ENCODE peak calls at places on chromosomes 11 and 22, in five cellular contexts. One of them, this sample, is unnamed.

GRCh38 chr22:46731246-46732040 is 6.6 kb downstream of the CERK start:
- DNase-seq in H1: no peak
- DNase-seq in GM12878: no peak
- DNase-seq in HEK293T: no peak
- DNase-seq in HepG2: peak
- DNase-seq in this sample: no peak

GRCh38 chr11:86795962-86796361 is 4.4 kb upstream of the PRSS23 start:
- DNase-seq in HEK293T: no peak
- DNase-seq in HepG2: no peak
- DNase-seq in GM12878: no peak
- DNase-seq in H1: no peak
- DNase-seq in this sample: no peak

GRCh38 chr11:35136311-35136710 is 2.7 kb upstream of the CD44 start:
- DNase-seq in GM12878: no peak
- DNase-seq in HepG2: no peak
- DNase-seq in H1: no peak
- DNase-seq in HEK293T: no peak
- DNase-seq in this sample: no peak

GRCh38 chr11:1655168-1656060 is 25.8 kb downstream of the KRTAP5-5 start:
- DNase-seq in GM12878: no peak
- DNase-seq in HepG2: no peak
- DNase-seq in HEK293T: no peak
- DNase-seq in H1: no peak
- DNase-seq in this sample: no peak

GRCh38 chr11:128291835-128292234 is 295.5 kb downstream of the ETS1 start:
- DNase-seq in HEK293T: no peak
- DNase-seq in H1: no peak
- DNase-seq in GM12878: no peak
- DNase-seq in HepG2: no peak
- DNase-seq in this sample: no peak

GRCh38 chr11:27248430-27249207 is 114.4 kb downstream of the CCDC34 start:
- DNase-seq in HepG2: peak
- DNase-seq in H1: no peak
- DNase-seq in GM12878: no peak
- DNase-seq in HEK293T: no peak
- DNase-seq in this sample: no peak

GRCh38 chr11:65501005-65501529 is 2.2 kb downstream of the MALAT1 start:
- DNase-seq in H1: no peak
- DNase-seq in GM12878: no peak
- DNase-seq in HepG2: no peak
- DNase-seq in HEK293T: no peak
- DNase-seq in this sample: no peak

GRCh38 chr11:44853674-44854073 is 97.0 kb downstream of the TP53I11 start:
- DNase-seq in H1: no peak
- DNase-seq in HepG2: no peak
- DNase-seq in HEK293T: no peak
- DNase-seq in GM12878: no peak
- DNase-seq in this sample: no peak

GRCh38 chr11:65380460-65381126 is 1.9 kb downstream of the SLC25A45 start:
- DNase-seq in H1: no peak
- DNase-seq in HepG2: no peak
- DNase-seq in GM12878: no peak
- DNase-seq in HEK293T: no peak
- DNase-seq in this sample: no peak

GRCh38 chr22:49959782-49960158 is 802 bp upstream of the PIM3 start:
- DNase-seq in HepG2: peak
- DNase-seq in GM12878: no peak
- DNase-seq in H1: no peak
- DNase-seq in HEK293T: no peak
- DNase-seq in this sample: no peak

GRCh38 chr11:2741377-2742131 is 41.8 kb upstream of the KCNQ1OT1 start:
- DNase-seq in HEK293T: no peak
- DNase-seq in GM12878: no peak
- DNase-seq in H1: no peak
- DNase-seq in HepG2: no peak
- DNase-seq in this sample: no peak

GRCh38 chr22:46502776-46503175 is 34.6 kb downstream of the CELSR1 start:
- DNase-seq in GM12878: no peak
- DNase-seq in HepG2: no peak
- DNase-seq in HEK293T: no peak
- DNase-seq in H1: no peak
- DNase-seq in this sample: no peak

GRCh38 chr11:74710291-74710938 is 20.8 kb downstream of the CHRDL2 start:
- DNase-seq in HEK293T: no peak
- DNase-seq in H1: no peak
- DNase-seq in HepG2: no peak
- DNase-seq in GM12878: no peak
- DNase-seq in this sample: no peak

GRCh38 chr22:30675436-30675835 is 7.8 kb upstream of the DUSP18 start:
- DNase-seq in GM12878: no peak
- DNase-seq in HEK293T: no peak
- DNase-seq in HepG2: no peak
- DNase-seq in H1: no peak
- DNase-seq in this sample: no peak

GRCh38 chr11:95296165-95296564 is 65.2 kb upstream of the SESN3 start:
- DNase-seq in HEK293T: no peak
- DNase-seq in H1: no peak
- DNase-seq in HepG2: no peak
- DNase-seq in GM12878: no peak
- DNase-seq in this sample: no peak

GRCh38 chr22:38471237-38471636 is 3.3 kb downstream of the KDELR3 start:
- DNase-seq in H1: no peak
- DNase-seq in HEK293T: no peak
- DNase-seq in HepG2: no peak
- DNase-seq in GM12878: no peak
- DNase-seq in this sample: no peak

GRCh38 chr11:64971421-64972233 is at the start of gene MAJIN:
- DNase-seq in H1: peak
- DNase-seq in HepG2: no peak
- DNase-seq in HEK293T: peak
- DNase-seq in GM12878: peak
- DNase-seq in this sample: no peak

GRCh38 chr11:67278939-67279588 is 10.0 kb upstream of the ANKRD13D start:
- DNase-seq in H1: no peak
- DNase-seq in HEK293T: no peak
- DNase-seq in HepG2: no peak
- DNase-seq in GM12878: no peak
- DNase-seq in this sample: no peak

GRCh38 chr11:108226036-108226435 is 3.2 kb downstream of the ATM start:
- DNase-seq in H1: no peak
- DNase-seq in HepG2: no peak
- DNase-seq in GM12878: no peak
- DNase-seq in HEK293T: no peak
- DNase-seq in this sample: no peak

GRCh38 chr11:75577198-75577597 is 15.1 kb downstream of the SERPINH1 start:
- DNase-seq in H1: no peak
- DNase-seq in HepG2: no peak
- DNase-seq in HEK293T: peak
- DNase-seq in GM12878: no peak
- DNase-seq in this sample: no peak

GRCh38 chr11:104957280-104957679 is 11.1 kb downstream of the CASP4 start:
- DNase-seq in H1: no peak
- DNase-seq in GM12878: no peak
- DNase-seq in HEK293T: no peak
- DNase-seq in HepG2: no peak
- DNase-seq in this sample: no peak

GRCh38 chr22:40040927-40041326 is 46.2 kb downstream of the FAM83F start:
- DNase-seq in H1: no peak
- DNase-seq in GM12878: no peak
- DNase-seq in HEK293T: no peak
- DNase-seq in HepG2: no peak
- DNase-seq in this sample: no peak

GRCh38 chr11:130437848-130438247 is 9.4 kb upstream of the ADAMTS8 start:
- DNase-seq in H1: no peak
- DNase-seq in HepG2: no peak
- DNase-seq in HEK293T: no peak
- DNase-seq in GM12878: no peak
- DNase-seq in this sample: no peak

GRCh38 chr11:100816823-100817222 is 129.7 kb downstream of the ARHGAP42 start:
- DNase-seq in HEK293T: no peak
- DNase-seq in HepG2: no peak
- DNase-seq in H1: no peak
- DNase-seq in GM12878: no peak
- DNase-seq in this sample: no peak

GRCh38 chr22:49869855-49870712 is 16.4 kb downstream of the ZBED4 start:
- DNase-seq in HepG2: no peak
- DNase-seq in GM12878: no peak
- DNase-seq in H1: no peak
- DNase-seq in HEK293T: no peak
- DNase-seq in this sample: no peak

DNA sequence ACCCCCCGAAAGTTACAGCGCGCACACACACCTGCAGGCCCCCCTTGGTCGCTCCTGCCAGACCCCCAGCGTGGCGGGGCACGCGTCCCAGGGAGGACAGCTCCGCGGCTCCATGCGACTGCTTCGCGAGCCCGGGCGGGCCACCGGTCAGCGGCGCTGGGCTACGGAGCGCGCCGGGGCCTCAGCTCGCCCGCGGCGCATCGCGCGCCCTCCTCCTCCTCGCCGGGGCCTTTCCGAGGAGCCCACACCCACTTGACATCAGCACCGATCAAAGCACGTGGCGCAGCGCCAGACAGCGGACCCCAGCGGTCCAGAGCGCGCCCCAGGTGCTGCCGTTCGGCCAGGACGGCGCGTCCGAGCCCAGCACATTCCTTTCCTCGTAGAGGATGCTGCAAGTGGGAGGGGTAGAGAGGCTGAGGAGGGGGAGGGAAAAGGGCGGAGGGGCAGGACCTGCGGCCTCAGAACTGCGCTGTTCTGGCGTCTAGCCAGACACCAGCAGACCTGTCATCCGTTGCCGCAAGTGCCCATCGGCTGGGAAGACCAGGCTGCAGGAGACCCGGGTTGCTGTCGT is 88.6 kb downstream of the PLEKHA7 start:
- DNase-seq in GM12878: no peak
- DNase-seq in HepG2: peak
- DNase-seq in H1: peak
- DNase-seq in HEK293T: peak
- DNase-seq in this sample: peak
- TF ChIP-seq SUZ12 in GM12878: peak
- TF ChIP-seq SUZ12 in HepG2: no peak
- TF ChIP-seq SUZ12 in H1: peak
- TF ChIP-seq SUZ12 in HEK293T: no peak
- TF ChIP-seq SUZ12 in this sample: peak

DNA sequence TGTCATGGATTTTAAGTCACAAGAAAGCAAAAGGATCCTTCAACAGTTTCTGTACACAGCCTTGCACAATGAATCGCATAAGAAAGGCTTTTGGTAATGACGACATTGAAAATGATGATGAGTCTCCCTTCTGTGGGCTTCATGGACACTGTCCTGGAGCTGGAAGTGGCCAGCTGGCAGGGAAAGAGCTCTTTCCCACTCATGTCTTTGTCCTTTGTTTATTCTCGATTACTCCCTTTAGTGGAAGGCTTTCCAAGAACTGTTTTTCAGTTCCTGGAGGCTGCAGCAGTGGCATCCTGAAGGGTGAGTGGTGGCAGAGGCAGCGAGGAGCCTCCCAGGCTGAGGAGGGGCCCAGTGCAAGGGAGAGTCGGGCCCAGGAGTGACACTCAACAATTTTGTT is 505.2 kb downstream of the NTM start:
- DNase-seq in HepG2: no peak
- DNase-seq in GM12878: no peak
- DNase-seq in HEK293T: no peak
- DNase-seq in H1: no peak
- DNase-seq in this sample: no peak
- TF ChIP-seq SUZ12 in HepG2: no peak
- TF ChIP-seq SUZ12 in GM12878: no peak
- TF ChIP-seq SUZ12 in HEK293T: no peak
- TF ChIP-seq SUZ12 in H1: no peak
- TF ChIP-seq SUZ12 in this sample: no peak

GRCh38 chr22:44623771-44624510 is 78.1 kb upstream of the PRR5 start:
- DNase-seq in GM12878: no peak
- DNase-seq in H1: no peak
- DNase-seq in HEK293T: peak
- DNase-seq in HepG2: no peak
- DNase-seq in this sample: no peak
- TF ChIP-seq SUZ12 in GM12878: no peak
- TF ChIP-seq SUZ12 in H1: no peak
- TF ChIP-seq SUZ12 in HEK293T: no peak
- TF ChIP-seq SUZ12 in HepG2: no peak
- TF ChIP-seq SUZ12 in this sample: no peak

GRCh38 chr11:6006395-6006794 is 351 bp downstream of the OR56A4 start:
- DNase-seq in H1: no peak
- DNase-seq in GM12878: no peak
- DNase-seq in HEK293T: no peak
- DNase-seq in HepG2: no peak
- DNase-seq in this sample: no peak

GRCh38 chr11:6006846-6007245 is at the start of gene OR56A4:
- DNase-seq in H1: no peak
- DNase-seq in HEK293T: no peak
- DNase-seq in GM12878: no peak
- DNase-seq in HepG2: no peak
- DNase-seq in this sample: no peak

DNA sequence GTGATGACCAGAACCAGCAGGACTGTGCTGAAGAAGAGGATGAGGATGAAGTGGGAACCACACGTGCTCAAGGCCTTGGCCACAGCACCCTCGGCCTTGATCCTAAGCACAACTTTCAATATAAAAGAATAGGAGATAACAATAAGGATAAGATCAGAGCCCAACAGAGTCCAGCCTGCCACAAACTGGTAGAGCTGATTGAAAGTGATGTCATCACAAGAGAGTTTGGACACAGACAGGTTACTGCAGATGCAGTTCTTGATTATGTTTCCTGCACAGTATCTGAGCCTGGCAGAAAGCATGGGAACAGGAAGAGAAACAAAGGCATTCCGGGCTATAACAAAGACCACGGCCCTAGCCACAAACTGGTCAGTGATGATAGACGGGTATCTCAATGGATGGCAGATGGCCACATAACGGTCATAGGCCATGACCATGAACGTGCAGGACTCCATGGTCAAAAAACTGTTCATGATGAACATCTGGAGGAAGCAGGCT is 4.5 kb downstream of the OR56A4 start:
- DNase-seq in GM12878: no peak
- DNase-seq in HepG2: no peak
- DNase-seq in H1: no peak
- DNase-seq in HEK293T: no peak
- DNase-seq in this sample: no peak
- TF ChIP-seq SUZ12 in GM12878: no peak
- TF ChIP-seq SUZ12 in HepG2: no peak
- TF ChIP-seq SUZ12 in H1: no peak
- TF ChIP-seq SUZ12 in HEK293T: no peak
- TF ChIP-seq SUZ12 in this sample: no peak